ENCODE peak calls at places on chromosomes 1 and 21, in nine cellular contexts. Z is tibial artery, R is ascending aorta, U is hepatocyte, P is fibroblast of villous mesenchyme, H is A549, N is ovary, I is H1, Q is cardiac muscle cell. D is an unnamed sample.

GRCh38 chr1:34908369-34908768 is 21.1 kb downstream of the DLGAP3 start:
- DNase-seq in Z (no peak), R (no peak), N (no peak), Q (no peak), H (no peak), I (no peak), P (no peak), U (no peak), D (no peak)

GRCh38 chr21:38424333-38424732 is 73.9 kb downstream of the ERG start:
- DNase-seq in Q (peak), I (no peak), Z (no peak), H (no peak), P (no peak), N (no peak), R (no peak), U (no peak), D (no peak)

GRCh38 chr1:117826119-117826518 is 103.3 kb downstream of the GDAP2 start:
- DNase-seq in I (no peak), R (no peak), Z (no peak), Q (no peak), N (no peak), H (no peak), U (no peak), P (peak), D (peak)

GRCh38 chr21:15908187-15908586 is 178.4 kb downstream of the USP25 start:
- DNase-seq in H (no peak), P (no peak), R (no peak), N (no peak), U (no peak), I (no peak), Q (no peak), Z (no peak), D (peak)

GRCh38 chr21:42721341-42721824 is 68.0 kb downstream of the PDE9A start:
- DNase-seq in U (peak), I (no peak), Q (no peak), H (no peak), Z (no peak), P (peak), N (no peak), R (no peak), D (no peak)

GRCh38 chr1:226659641-226660040 is 79.4 kb downstream of the ITPKB start:
- DNase-seq in P (no peak), R (no peak), N (no peak), Q (no peak), H (no peak), I (no peak), Z (no peak), U (no peak), D (no peak)

GRCh38 chr1:186374313-186375151 is 521 bp downstream of the TPR start:
- DNase-seq in R (no peak), U (peak), Q (peak), P (peak), H (peak), N (peak), I (no peak), Z (no peak), D (peak)

GRCh38 chr1:35434703-35435102 is 122.5 kb downstream of the KIAA0319L start:
- DNase-seq in P (no peak), H (no peak), I (no peak), R (no peak), Q (no peak), Z (no peak), N (no peak), U (no peak), D (no peak)

GRCh38 chr1:241156231-241156965 is 200.6 kb downstream of the RGS7 start:
- DNase-seq in Z (no peak), P (peak), N (no peak), Q (no peak), I (no peak), U (peak), H (peak), R (no peak), D (no peak)

GRCh38 chr1:125066385-125066784 is 3881.6 kb downstream of the SRGAP2C start:
- DNase-seq in H (no peak), Q (no peak), I (no peak), P (no peak), U (no peak), Z (peak), N (no peak), R (no peak), D (no peak)

GRCh38 chr1:202184750-202185460 is 8.7 kb upstream of the LGR6 start:
- DNase-seq in Z (peak), U (peak), I (peak), N (peak), P (peak), H (peak), R (peak), Q (peak), D (peak)

GRCh38 chr21:39386194-39386593 is 37.3 kb upstream of the HMGN1 start:
- DNase-seq in U (no peak), P (peak), R (no peak), Q (no peak), Z (no peak), N (peak), I (no peak), H (no peak), D (peak)

GRCh38 chr1:100100202-100100601 is 32.5 kb downstream of the SASS6 start:
- DNase-seq in Z (no peak), R (no peak), H (no peak), I (no peak), U (no peak), Q (no peak), P (peak), N (no peak), D (peak)

GRCh38 chr1:75129660-75130311 is 4.4 kb upstream of the LHX8 start:
- DNase-seq in U (no peak), P (no peak), H (no peak), Z (no peak), Q (no peak), I (peak), R (no peak), N (no peak), D (no peak)

GRCh38 chr1:2921970-2922686 is 99.1 kb upstream of the ACTRT2 start:
- DNase-seq in P (no peak), U (no peak), R (no peak), N (no peak), Z (peak), I (no peak), Q (no peak), H (peak), D (no peak)

GRCh38 chr1:41241748-41242644 is at the start of gene SCMH1:
- DNase-seq in U (peak), Q (peak), N (peak), I (peak), Z (peak), H (peak), P (peak), R (peak), D (peak)

GRCh38 chr21:40466893-40467483 is 380.0 kb downstream of the DSCAM start:
- DNase-seq in Z (no peak), R (no peak), I (no peak), Q (peak), N (no peak), H (peak), U (peak), P (no peak), D (peak)

GRCh38 chr1:78854556-78854955 is 152.0 kb downstream of the ADGRL4 start:
- DNase-seq in Q (no peak), Z (no peak), P (no peak), N (no peak), I (no peak), R (no peak), U (no peak), H (no peak), D (no peak)

GRCh38 chr1:26075421-26076144 is 8.2 kb upstream of the TRIM63 start:
- DNase-seq in R (no peak), Z (no peak), Q (no peak), N (no peak), P (no peak), U (no peak), I (no peak), H (no peak), D (no peak)

GRCh38 chr1:228938248-228938891 is 203.1 kb downstream of the RHOU start:
- DNase-seq in R (peak), Q (peak), H (no peak), N (no peak), U (no peak), Z (no peak), P (no peak), I (no peak), D (no peak)

GRCh38 chr21:17900990-17901385 is 81.8 kb upstream of the C21orf91 start:
- DNase-seq in P (no peak), N (no peak), I (no peak), Z (no peak), R (no peak), H (no peak), U (no peak), Q (no peak), D (no peak)
- H3K4me3 ChIP-seq in P (no peak), N (no peak), I (no peak), Z (no peak), R (no peak), H (no peak), U (no peak), Q (no peak), D (no peak)

DNA sequence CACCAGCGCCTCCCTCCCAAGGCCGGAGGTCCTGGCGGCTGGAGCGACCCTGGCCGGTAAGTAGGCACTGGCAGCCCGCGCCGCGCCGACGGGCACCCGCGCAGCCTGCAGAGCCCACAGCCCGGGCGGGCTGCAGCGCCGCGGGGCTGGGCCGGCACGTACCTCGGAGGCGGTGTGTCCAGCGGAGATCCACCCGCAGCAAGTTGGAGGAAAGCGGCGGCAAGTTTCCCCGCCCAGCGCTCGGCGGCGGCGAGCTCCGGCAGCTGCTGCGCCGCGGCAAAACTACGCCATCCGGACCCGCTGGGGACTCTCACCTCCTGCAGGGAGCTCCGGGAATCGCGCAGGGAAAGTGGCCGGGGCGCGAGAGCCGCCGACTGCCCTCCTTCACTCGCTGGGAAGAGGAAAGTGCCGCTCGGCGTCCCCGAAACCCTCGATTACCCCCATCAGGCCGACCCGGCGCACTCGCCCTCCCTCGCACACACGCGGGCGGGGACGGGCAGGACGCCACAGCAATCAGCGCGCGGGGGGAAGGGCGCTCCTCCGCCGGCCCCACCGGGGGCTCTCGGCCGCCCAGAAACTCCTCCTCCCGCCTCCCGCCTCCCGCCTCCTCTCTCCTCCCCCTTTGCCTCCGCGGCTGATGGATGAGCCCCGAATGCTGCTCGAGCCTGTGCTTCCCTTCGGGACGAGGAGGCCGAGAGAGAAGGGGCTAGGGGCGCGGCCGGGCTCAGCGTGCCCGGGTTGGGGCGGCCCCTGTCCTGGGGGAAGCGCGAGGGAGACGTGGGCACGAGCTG is at the start of gene TGFBR3:
- DNase-seq in U (peak), N (peak), H (peak), Q (peak), P (peak), Z (peak), I (peak), R (peak), D (peak)
- TF ChIP-seq CTCF in U (peak), N (peak), H (no peak), Q (peak), P (peak), Z (peak), I (peak), R (peak), D (peak)

GRCh38 chr1:11376981-11377583 is 101.9 kb upstream of the DISP3 start:
- DNase-seq in R (no peak), N (no peak), H (no peak), P (no peak), U (no peak), Z (no peak), Q (no peak), I (no peak), D (no peak)

GRCh38 chr1:11380500-11380899 is 98.5 kb upstream of the DISP3 start:
- DNase-seq in H (no peak), P (no peak), Z (no peak), I (no peak), U (no peak), N (no peak), R (no peak), Q (no peak), D (no peak)

GRCh38 chr1:11374079-11374747 is 101.2 kb downstream of the UBIAD1 start:
- DNase-seq in R (no peak), N (no peak), Q (no peak), I (no peak), U (no peak), Z (no peak), H (no peak), P (no peak), D (no peak)

GRCh38 chr1:11373029-11373964 is 100.3 kb downstream of the UBIAD1 start:
- DNase-seq in N (no peak), H (no peak), I (no peak), U (no peak), Q (no peak), Z (no peak), R (no peak), P (no peak), D (no peak)

DNA sequence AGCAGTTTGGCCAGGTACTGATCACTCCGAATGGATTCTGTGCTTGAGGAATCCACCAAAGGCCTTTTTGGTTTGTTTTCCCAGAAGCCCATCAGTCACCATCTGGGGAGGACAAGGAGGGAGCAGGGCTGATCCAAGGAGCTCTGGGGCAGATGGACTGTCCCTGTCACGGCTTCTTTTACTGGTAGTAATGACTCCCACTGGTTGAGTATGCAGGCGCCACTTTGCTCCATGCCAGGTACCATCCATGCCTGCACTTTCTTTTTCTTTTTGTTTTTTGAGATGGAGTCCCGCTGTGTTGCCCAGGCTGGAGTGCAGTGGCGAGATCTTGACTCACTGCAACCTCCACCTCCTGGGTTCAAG is 101.7 kb downstream of the UBIAD1 start:
- DNase-seq in P (no peak), U (no peak), I (no peak), R (no peak), Q (no peak), N (no peak), H (no peak), Z (no peak), D (no peak)
- H3K4me3 ChIP-seq in P (no peak), U (no peak), I (no peak), R (no peak), Q (no peak), N (no peak), H (no peak), Z (no peak), D (no peak)

DNA sequence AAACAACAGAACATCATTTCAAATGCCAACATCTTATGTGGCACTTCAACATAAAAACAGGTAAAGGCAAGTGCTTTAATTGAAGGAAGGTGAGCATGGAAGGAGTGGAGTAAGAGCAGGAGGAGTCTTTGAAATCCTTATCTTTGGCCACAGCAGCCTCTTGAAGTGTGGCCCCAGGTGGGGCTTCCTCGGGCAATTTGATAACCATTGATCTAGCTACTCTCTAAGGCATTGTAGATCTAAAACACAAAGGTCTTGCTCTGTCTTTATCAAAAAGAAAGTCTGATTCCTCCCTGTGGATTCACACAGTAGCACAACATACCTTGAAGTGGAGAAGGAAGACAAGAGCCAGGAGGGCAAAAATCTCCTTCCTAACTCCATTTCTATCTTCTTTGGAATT is 70.8 kb upstream of the PPP2R5A start:
- DNase-seq in U (no peak), N (no peak), Q (no peak), R (no peak), Z (no peak), I (no peak), P (no peak), H (no peak), D (no peak)
- TF ChIP-seq CTCF in U (no peak), N (no peak), Q (no peak), R (no peak), Z (no peak), I (no peak), P (no peak), H (no peak), D (no peak)

DNA sequence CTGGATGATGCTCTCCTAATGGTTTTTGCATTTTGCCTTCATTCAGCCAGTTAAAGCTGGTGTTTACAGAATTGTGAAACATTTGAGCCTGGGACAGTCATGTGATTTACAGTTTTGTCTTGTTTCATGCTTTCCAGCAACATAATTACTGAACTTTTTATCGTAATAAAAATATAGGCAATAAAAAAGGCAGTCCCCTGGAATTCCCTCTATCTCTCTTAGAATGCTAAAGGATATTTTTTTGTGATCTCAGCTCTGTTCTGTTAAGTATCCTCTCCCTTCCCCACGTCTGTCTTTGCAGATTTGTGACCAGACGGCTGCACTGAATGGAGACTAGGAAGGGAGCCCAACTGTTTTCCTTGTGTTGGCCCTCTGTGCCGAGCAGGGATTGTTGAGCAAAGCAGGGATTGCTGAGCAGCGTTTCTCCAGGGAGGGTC is 70.3 kb upstream of the RGL1 start:
- DNase-seq in I (no peak), U (peak), R (no peak), Z (no peak), N (peak), Q (peak), P (peak), H (no peak), D (peak)
- H3K4me3 ChIP-seq in I (no peak), U (no peak), R (no peak), Z (no peak), N (no peak), Q (no peak), P (no peak), H (no peak), D (peak)

D was measured in choroid plexus epithelial cell.